ENCODE peak calls at places on chromosomes 12 and 14, in seven cellular contexts. W is stomach; H is left ventricle myocardium inferior; J is transverse colon; L is cardiac muscle cell; I is heart right ventricle; Z is CD4-positive, CD25-positive, alpha-beta regulatory T cell. B is an unnamed sample. For H3K4me1, the result is how much of the 10 kb centered on the place peaks cover.

GRCh38 chr14:65738339-65738738 is 325.8 kb downstream of the FUT8 start:
- DNase-seq in W (no peak), H (no peak), J (no peak), L (no peak), I (no peak), Z (no peak), B (no peak)

GRCh38 chr14:59454131-59454530 is 11.0 kb downstream of the GPR135 start:
- DNase-seq in W (no peak), H (no peak), J (no peak), L (no peak), I (no peak), Z (no peak), B (no peak)

GRCh38 chr14:85535916-85536834 is 6.2 kb downstream of the FLRT2 start:
- DNase-seq in W (no peak), H (no peak), J (no peak), L (no peak), I (no peak), Z (no peak), B (no peak)

GRCh38 chr12:65759735-65760134 is 64.5 kb upstream of the HMGA2 start:
- DNase-seq in W (no peak), H (no peak), J (no peak), L (no peak), I (no peak), Z (no peak), B (no peak)

GRCh38 chr12:26566670-26567069 is 266.3 kb downstream of the ITPR2 start:
- DNase-seq in W (no peak), H (no peak), J (no peak), L (no peak), I (no peak), Z (no peak), B (no peak)

GRCh38 chr12:24909667-24910066 is 39.2 kb downstream of the BCAT1 start:
- DNase-seq in W (no peak), H (peak), J (peak), L (no peak), I (no peak), Z (no peak), B (no peak)

GRCh38 chr14:23454445-23454856 is 15.1 kb upstream of the NGDN start:
- DNase-seq in W (no peak), H (no peak), J (no peak), L (no peak), I (no peak), Z (no peak), B (no peak)

GRCh38 chr12:42145552-42146215 is 1.0 kb upstream of the GXYLT1 start:
- DNase-seq in W (no peak), H (no peak), J (peak), L (peak), I (no peak), Z (no peak), B (no peak)

GRCh38 chr12:4947297-4947696 is 37.6 kb downstream of the KCNA1 start:
- DNase-seq in W (no peak), H (no peak), J (no peak), L (no peak), I (no peak), Z (no peak), B (no peak)

GRCh38 chr14:21047378-21047781 is 5.2 kb downstream of the RNASE7 start:
- DNase-seq in W (no peak), H (no peak), J (no peak), L (no peak), I (no peak), Z (no peak), B (no peak)

GRCh38 chr12:117907108-117907689 is 61.6 kb downstream of the KSR2 start:
- DNase-seq in W (peak), H (no peak), J (no peak), L (no peak), I (no peak), Z (no peak), B (no peak)

GRCh38 chr12:22702690-22703089 is 77.7 kb downstream of the ETNK1 start:
- DNase-seq in W (no peak), H (no peak), J (no peak), L (no peak), I (no peak), Z (no peak), B (no peak)

GRCh38 chr12:119334459-119335170 is at the start of gene CCDC60:
- DNase-seq in W (peak), H (no peak), J (peak), L (peak), I (no peak), Z (no peak), B (no peak)

GRCh38 chr12:132850291-132850690 is 21.6 kb upstream of the GOLGA3 start:
- DNase-seq in W (no peak), H (no peak), J (no peak), L (no peak), I (no peak), Z (no peak), B (no peak)

GRCh38 chr14:55605793-55606192 is 25.8 kb downstream of the KTN1 start:
- DNase-seq in W (no peak), H (no peak), J (no peak), L (no peak), I (no peak), Z (no peak), B (no peak)

GRCh38 chr12:12872934-12873275 is 18.5 kb upstream of the GPRC5A start:
- DNase-seq in W (no peak), H (no peak), J (no peak), L (no peak), I (no peak), Z (no peak), B (no peak)
- H3K27ac ChIP-seq in W (peak), H (no peak), J (peak), L (no peak), I (no peak), Z (no peak), B (no peak)

DNA sequence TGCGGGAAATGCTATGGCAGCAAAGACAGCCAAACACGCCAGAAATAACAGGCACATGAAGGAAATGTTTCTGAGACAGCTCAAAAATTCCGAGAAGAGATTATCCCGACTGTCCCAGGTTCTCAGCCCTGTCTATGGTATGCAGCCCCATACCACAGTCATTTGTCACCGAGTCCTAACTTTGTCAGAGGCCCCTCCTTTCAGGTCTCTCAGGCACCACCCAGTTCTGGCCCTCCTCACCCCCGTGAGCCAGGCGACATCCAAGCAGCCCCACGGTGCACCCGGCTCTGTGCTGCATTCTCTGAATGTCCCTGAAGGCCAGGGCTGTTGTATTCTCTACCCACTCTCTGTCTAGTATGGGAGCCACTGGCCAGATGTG is 24.0 kb downstream of the SSH1 start:
- DNase-seq in W (no peak), H (peak), J (no peak), L (peak), I (peak), Z (no peak), B (no peak)
- H3K4me1 ChIP-seq in W (half or more), H (half or more), J (under half), L (under half), I (half or more), Z (under half), B (under half)

DNA sequence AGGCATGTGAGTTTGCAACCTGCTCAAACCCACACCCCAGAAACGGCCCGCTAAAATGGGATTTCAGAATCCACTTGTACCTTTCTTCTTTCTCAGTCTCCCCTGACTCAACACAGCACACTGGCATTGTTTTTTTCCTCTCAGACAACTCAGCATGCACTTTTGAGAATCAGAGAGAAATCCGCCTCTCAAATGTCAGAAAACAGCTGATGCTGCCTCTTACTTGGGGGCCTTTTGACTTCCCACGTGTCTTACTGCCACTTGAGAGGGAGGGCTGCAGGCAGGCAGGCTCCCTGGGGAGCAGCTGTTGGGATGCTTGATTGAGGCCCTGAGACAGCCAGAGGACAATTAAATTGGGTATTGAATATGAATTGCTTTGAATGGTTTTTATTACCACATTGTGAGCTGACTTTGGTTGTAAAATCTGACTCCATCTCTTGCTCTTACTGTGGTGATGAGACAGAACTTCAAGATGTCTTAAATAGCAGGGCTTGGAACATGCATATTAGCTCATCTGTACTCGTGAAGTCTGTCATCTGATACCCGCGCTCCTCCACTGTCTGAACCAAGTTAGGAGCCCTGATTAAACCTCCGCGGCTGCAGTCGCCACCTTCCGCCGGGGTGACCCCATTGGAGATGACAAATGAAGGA is 96.7 kb downstream of the APAF1 start:
- DNase-seq in W (no peak), H (no peak), J (no peak), L (no peak), I (no peak), Z (no peak), B (no peak)
- H3K27ac ChIP-seq in W (no peak), H (no peak), J (no peak), L (no peak), I (no peak), Z (peak), B (no peak)

DNA sequence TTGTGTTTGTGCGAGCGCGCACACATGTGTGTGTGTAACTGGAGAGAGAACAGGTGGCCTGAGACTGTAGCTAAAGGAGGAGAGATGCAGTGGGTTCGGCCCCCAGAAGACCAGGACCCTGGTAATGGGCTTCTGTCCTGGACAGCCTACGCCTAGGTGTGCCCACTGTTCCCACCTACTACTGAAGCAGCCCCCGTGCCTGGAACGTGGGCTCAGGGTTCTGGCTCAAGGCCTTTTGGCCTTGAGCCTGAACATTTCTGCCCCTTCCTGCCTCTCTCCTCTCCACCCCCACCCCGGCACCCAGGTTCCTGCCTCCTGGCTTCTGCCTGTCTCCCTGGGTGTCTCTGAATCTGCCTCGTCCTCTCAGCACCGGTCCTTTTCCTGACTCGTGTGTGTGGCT is 1.5 kb upstream of the NXPH4 start:
- DNase-seq in W (no peak), H (no peak), J (no peak), L (no peak), I (no peak), Z (no peak), B (no peak)
- H3K4me1 ChIP-seq in W (under half), H (half or more), J (under half), L (under half), I (half or more), Z (under half), B (under half)